ENCODE peak calls at places on chromosomes 3 and 15, in seven cellular contexts. One of them, this sample, is unnamed.

GRCh38 chr3:43330981-43331380 is 44.6 kb downstream of the SNRK start:
- DNase-seq in HFF-Myc: peak
- DNase-seq in GM20000: no peak
- DNase-seq in NCI-H510A treated with DMSO at 0.1 percent for 48 hours: no peak
- DNase-seq in cardiac septum: no peak
- DNase-seq in NCI-H187 treated with DMSO at 0.1 percent for 48 hours: no peak
- DNase-seq in stimulated activated naive CD4-positive, alpha-beta T cell: no peak
- DNase-seq in this sample: no peak

GRCh38 chr3:159191454-159191853 is 389.6 kb downstream of the MFSD1 start:
- DNase-seq in stimulated activated naive CD4-positive, alpha-beta T cell: no peak
- DNase-seq in GM20000: no peak
- DNase-seq in HFF-Myc: no peak
- DNase-seq in NCI-H187 treated with DMSO at 0.1 percent for 48 hours: no peak
- DNase-seq in cardiac septum: no peak
- DNase-seq in NCI-H510A treated with DMSO at 0.1 percent for 48 hours: no peak
- DNase-seq in this sample: no peak

GRCh38 chr3:33884204-33884561 is 85.8 kb downstream of the PDCD6IP start:
- DNase-seq in stimulated activated naive CD4-positive, alpha-beta T cell: no peak
- DNase-seq in HFF-Myc: peak
- DNase-seq in NCI-H510A treated with DMSO at 0.1 percent for 48 hours: no peak
- DNase-seq in NCI-H187 treated with DMSO at 0.1 percent for 48 hours: no peak
- DNase-seq in GM20000: no peak
- DNase-seq in cardiac septum: no peak
- DNase-seq in this sample: no peak

GRCh38 chr15:45287400-45287799 is 35.4 kb downstream of the SLC28A2 start:
- DNase-seq in HFF-Myc: no peak
- DNase-seq in cardiac septum: no peak
- DNase-seq in stimulated activated naive CD4-positive, alpha-beta T cell: no peak
- DNase-seq in NCI-H187 treated with DMSO at 0.1 percent for 48 hours: no peak
- DNase-seq in NCI-H510A treated with DMSO at 0.1 percent for 48 hours: no peak
- DNase-seq in GM20000: no peak
- DNase-seq in this sample: no peak

GRCh38 chr15:70127288-70127746 is 29.6 kb upstream of the TLE3 start:
- DNase-seq in NCI-H510A treated with DMSO at 0.1 percent for 48 hours: no peak
- DNase-seq in HFF-Myc: no peak
- DNase-seq in GM20000: no peak
- DNase-seq in NCI-H187 treated with DMSO at 0.1 percent for 48 hours: no peak
- DNase-seq in stimulated activated naive CD4-positive, alpha-beta T cell: no peak
- DNase-seq in cardiac septum: no peak
- DNase-seq in this sample: no peak

GRCh38 chr15:75720787-75721461 is 8.3 kb upstream of the CSPG4 start:
- DNase-seq in NCI-H187 treated with DMSO at 0.1 percent for 48 hours: no peak
- DNase-seq in GM20000: peak
- DNase-seq in cardiac septum: no peak
- DNase-seq in stimulated activated naive CD4-positive, alpha-beta T cell: no peak
- DNase-seq in NCI-H510A treated with DMSO at 0.1 percent for 48 hours: peak
- DNase-seq in HFF-Myc: no peak
- DNase-seq in this sample: no peak

GRCh38 chr15:36617529-36618196 is 38.2 kb downstream of the CDIN1 start:
- DNase-seq in cardiac septum: no peak
- DNase-seq in stimulated activated naive CD4-positive, alpha-beta T cell: no peak
- DNase-seq in HFF-Myc: no peak
- DNase-seq in NCI-H187 treated with DMSO at 0.1 percent for 48 hours: no peak
- DNase-seq in NCI-H510A treated with DMSO at 0.1 percent for 48 hours: no peak
- DNase-seq in GM20000: peak
- DNase-seq in this sample: no peak

GRCh38 chr15:55106155-55106554 is 90.6 kb downstream of the RSL24D1 start:
- DNase-seq in NCI-H187 treated with DMSO at 0.1 percent for 48 hours: no peak
- DNase-seq in HFF-Myc: no peak
- DNase-seq in GM20000: no peak
- DNase-seq in cardiac septum: no peak
- DNase-seq in NCI-H510A treated with DMSO at 0.1 percent for 48 hours: no peak
- DNase-seq in stimulated activated naive CD4-positive, alpha-beta T cell: no peak
- DNase-seq in this sample: no peak